ENCODE peak calls at places on chromosomes 2 and 18, in four cellular contexts. K is HCT116, E is IMR-90, A is stomach. C is an unnamed sample.
A peak's percentile ranks its signal among the peaks of the same experiment; 100 is the strongest.

GRCh38 chr2:134479696-134480330 is 225.9 kb downstream of the MGAT5 start:
- DNase-seq in E (no peak), A (no peak), K (no peak), C (no peak)

GRCh38 chr2:30492619-30493018 is 45.6 kb downstream of the LCLAT1 start:
- DNase-seq in A (no peak), E (peak; percentile 22), K (no peak), C (no peak)

GRCh38 chr2:65120990-65121693 is 8.8 kb downstream of the RAB1A start:
- DNase-seq in E (no peak), A (no peak), K (no peak), C (no peak)

GRCh38 chr2:18304849-18305248 is 255.6 kb downstream of the RDH14 start:
- DNase-seq in A (no peak), E (no peak), K (no peak), C (peak; percentile 42)

GRCh38 chr2:44051948-44052347 is 56.2 kb upstream of the LRPPRC start:
- DNase-seq in E (no peak), A (no peak), K (no peak), C (no peak)

GRCh38 chr2:200399046-200399445 is 92.6 kb downstream of the SPATS2L start:
- DNase-seq in K (no peak), A (no peak), E (peak; percentile 84), C (no peak)

GRCh38 chr18:76873713-76874112 is 51.4 kb downstream of the ZNF236 start:
- DNase-seq in K (no peak), A (no peak), E (no peak), C (no peak)

GRCh38 chr2:206004004-206004693 is 81.8 kb downstream of the INO80D start:
- DNase-seq in E (peak; percentile 18), K (peak; percentile 6), A (no peak), C (peak; percentile 59)

GRCh38 chr18:75213610-75214009 is 3.0 kb downstream of the TSHZ1 start:
- DNase-seq in E (peak; percentile 36), A (no peak), K (no peak), C (peak; percentile 22)

GRCh38 chr2:96546797-96547196 is 10.2 kb downstream of the ARID5A start:
- DNase-seq in A (no peak), E (no peak), K (no peak), C (no peak)

GRCh38 chr18:47036298-47036874 is 965 bp upstream of the ELOA2 start:
- DNase-seq in K (peak; percentile 29), E (peak; percentile 28), A (no peak), C (peak; percentile 27)

GRCh38 chr2:235698504-235698903 is 204.7 kb downstream of the AGAP1 start:
- DNase-seq in K (no peak), E (no peak), A (no peak), C (no peak)

GRCh38 chr18:46946656-46947282 is 29.4 kb downstream of the KATNAL2 start:
- DNase-seq in K (no peak), E (peak; percentile 80), A (peak; percentile 84), C (peak; percentile 94)

GRCh38 chr2:60119778-60120177 is 433.7 kb downstream of the BCL11A start:
- DNase-seq in K (no peak), A (no peak), E (no peak), C (no peak)

GRCh38 chr2:236179653-236180500 is 11.7 kb upstream of the GBX2 start:
- DNase-seq in E (peak; percentile 20), A (no peak), K (no peak), C (no peak)

GRCh38 chr2:214808481-214808931 is 977 bp downstream of the BARD1 start:
- DNase-seq in E (no peak), A (no peak), K (no peak), C (no peak)

GRCh38 chr18:12254820-12255511 is 805 bp downstream of the CIDEA start:
- DNase-seq in K (no peak), E (no peak), A (no peak), C (no peak)

GRCh38 chr2:157934684-157935377 is 58.7 kb upstream of the ACVR1 start:
- DNase-seq in A (no peak), K (no peak), E (no peak), C (no peak)

GRCh38 chr2:9139491-9140443 is 66.8 kb upstream of the ASAP2 start:
- DNase-seq in E (peak; percentile 54), K (peak; percentile 40), A (peak; percentile 84), C (peak; percentile 70)

GRCh38 chr2:145141981-145142380 is 622.1 kb upstream of the ZEB2 start:
- DNase-seq in A (no peak), K (no peak), E (no peak), C (no peak)

GRCh38 chr2:106104332-106105062 is 89.6 kb downstream of the UXS1 start:
- DNase-seq in K (peak; percentile 44), E (peak; percentile 66), A (peak; percentile 74), C (peak; percentile 73)

GRCh38 chr2:174868916-174869315 is 104.6 kb upstream of the CHRNA1 start:
- DNase-seq in A (no peak), E (no peak), K (no peak), C (no peak)

GRCh38 chr2:224816816-224817215 is 100.7 kb upstream of the CCDC195 start:
- DNase-seq in K (peak; percentile 15), A (no peak), E (peak; percentile 89), C (peak; percentile 81)

GRCh38 chr2:105486762-105487141 is 87.9 kb upstream of the FHL2 start:
- DNase-seq in A (no peak), E (no peak), K (no peak), C (no peak)

GRCh38 chr2:47108638-47109372 is 46.3 kb downstream of the STPG4 start:
- DNase-seq in K (peak; percentile 88), A (no peak), E (peak; percentile 30), C (no peak)

GRCh38 chr2:43127208-43127940 is 99.0 kb downstream of the ZFP36L2 start:
- DNase-seq in K (peak; percentile 33), E (no peak), A (peak; percentile 80), C (peak; percentile 70)

GRCh38 chr2:226887940-226888339 is 52.1 kb downstream of the RHBDD1 start:
- DNase-seq in K (no peak), E (peak; percentile 79), A (no peak), C (no peak)

GRCh38 chr18:69186162-69186561 is 214.5 kb upstream of the DOK6 start:
- DNase-seq in K (no peak), E (no peak), A (no peak), C (no peak)

GRCh38 chr2:7773362-7773973 is 856.3 kb downstream of the RNF144A start:
- DNase-seq in K (peak; percentile 0), A (no peak), E (no peak), C (no peak)

GRCh38 chr2:216006164-216006663 is 7.1 kb downstream of the MREG start:
- DNase-seq in A (no peak), E (no peak), K (no peak), C (no peak)

GRCh38 chr2:169715379-169716228 is 18.0 kb upstream of the KLHL23 start:
- DNase-seq in A (peak; percentile 83), E (peak; percentile 41), K (no peak), C (peak; percentile 32)

GRCh38 chr2:9629222-9630000 is 1.4 kb downstream of the YWHAQ start:
- DNase-seq in E (peak; percentile 46), A (no peak), K (no peak), C (peak; percentile 34)

GRCh38 chr2:99337931-99338580 is 867 bp downstream of the EIF5B start:
- DNase-seq in E (peak; percentile 12), A (no peak), K (no peak), C (peak; percentile 11)

GRCh38 chr2:179107737-179108136 is 57.8 kb upstream of the CCDC141 start:
- DNase-seq in A (no peak), K (no peak), E (peak; percentile 46), C (peak; percentile 33)

GRCh38 chr2:169107645-169108044 is 38.3 kb downstream of the DHRS9 start:
- DNase-seq in K (no peak), E (no peak), A (no peak), C (peak; percentile 28)

GRCh38 chr2:102424754-102425153 is 1.8 kb downstream of the IL18RAP start:
- DNase-seq in K (no peak), A (no peak), E (no peak), C (no peak)

GRCh38 chr18:67600181-67600631 is 83.7 kb upstream of the DSEL start:
- DNase-seq in A (no peak), K (no peak), E (peak; percentile 91), C (peak; percentile 17)
- H3K27ac ChIP-seq in A (no peak overlapping the region), K (no peak overlapping the region), E (no peak overlapping the region), C (no peak overlapping the region)

DNA sequence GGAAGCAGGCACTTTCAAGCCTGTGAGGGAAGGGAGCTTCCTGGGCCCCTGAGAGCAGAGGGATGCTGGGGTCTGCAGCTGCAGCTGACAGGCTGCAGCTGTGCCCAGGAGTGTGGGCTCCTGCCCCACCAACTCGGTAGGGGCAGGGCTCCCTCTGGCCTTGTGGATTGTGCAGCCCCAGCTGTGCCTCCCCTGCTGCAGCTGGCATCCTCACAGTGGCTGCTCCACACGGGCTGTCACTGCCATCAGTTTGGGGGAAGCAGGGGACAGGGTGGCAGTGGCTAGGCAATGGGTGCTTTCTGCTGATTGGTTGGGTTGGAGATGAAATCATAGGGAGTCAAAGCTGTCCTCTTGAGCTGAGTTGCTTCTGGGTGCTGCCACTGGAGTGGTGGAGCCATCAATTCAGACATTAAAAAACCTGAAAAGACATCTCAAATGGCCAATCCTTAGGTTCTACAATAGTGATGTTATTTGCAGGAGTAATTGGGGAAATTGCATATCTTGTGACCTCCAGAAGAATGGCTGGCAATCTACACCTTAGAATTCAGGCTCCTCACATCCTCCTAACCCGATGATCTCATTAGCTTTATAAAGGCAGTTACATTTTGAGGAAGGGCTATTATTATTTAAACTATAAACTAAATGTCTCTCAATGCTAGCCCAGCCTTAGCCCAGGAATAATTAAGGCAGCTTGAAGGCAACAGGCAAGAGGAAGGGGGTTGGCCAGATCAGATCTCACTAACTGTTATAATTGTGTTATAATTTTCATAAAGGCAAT is 41.3 kb downstream of the FAM171B start:
- DNase-seq in K (no peak), E (no peak), A (no peak), C (no peak)
- H3K9me3 ChIP-seq in K (peaks cover 9% of the 10 kb centered on the region), E (peaks cover 6% of the 10 kb centered on the region), A (peaks cover 12% of the 10 kb centered on the region), C (no peaks in the 10 kb centered on the region)

DNA sequence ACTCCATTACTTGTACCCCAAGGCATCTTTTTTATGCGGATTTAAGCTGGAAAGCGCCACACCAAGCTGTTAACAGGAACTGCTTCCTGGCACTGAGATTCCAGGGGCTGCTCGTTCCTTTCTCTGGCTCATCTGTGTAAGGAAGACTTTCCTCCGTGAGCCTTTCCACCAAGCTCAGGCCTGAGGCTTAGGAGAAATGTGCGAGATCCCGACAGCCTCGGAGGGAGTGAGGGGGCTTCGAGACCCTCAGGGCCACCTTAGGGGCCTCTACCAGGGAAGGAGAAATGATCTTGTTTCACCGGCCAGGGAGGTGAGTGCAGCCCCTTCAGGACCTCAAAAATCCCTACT is 17.1 kb downstream of the B3GNT7 start:
- DNase-seq in A (no peak), E (no peak), K (no peak), C (no peak)
- TF ChIP-seq CTCF in A (no peak), E (no peak), K (no peak), C (no peak)

GRCh38 chr2:73642338-73643018 is at the start of gene NAT8:
- DNase-seq in K (no peak), A (no peak), E (no peak), C (peak; percentile 10)

GRCh38 chr2:73638429-73638828 is 3.8 kb downstream of the NAT8 start:
- DNase-seq in K (no peak), A (no peak), E (no peak), C (no peak)

GRCh38 chr2:73641767-73642062 is 507 bp downstream of the NAT8 start:
- DNase-seq in K (no peak), E (no peak), A (no peak), C (no peak)

GRCh38 chr2:73640537-73640936 is 1.7 kb downstream of the NAT8 start:
- DNase-seq in K (no peak), E (no peak), A (peak; percentile 41), C (peak; percentile 69)

GRCh38 chr2:73640946-73641766 is 1.1 kb downstream of the NAT8 start:
- DNase-seq in K (no peak), A (no peak), E (no peak), C (no peak)
- H3K27ac ChIP-seq in K (no peak overlapping the region), A (peak overlapping the region; percentile 14), E (no peak overlapping the region), C (no peak overlapping the region)

C was measured in cardiac muscle cell.